ENCODE peak calls at places on chromosomes 12 and 14, in five cellular contexts. M is hepatocyte, O is PC-9, Z is fibroblast of lung, X is right atrium auricular region. W is an unnamed sample.

GRCh38 chr12:89857652-89858274 is 149.1 kb upstream of the ATP2B1 start:
- DNase-seq in O (no peak), M (no peak), Z (no peak), X (no peak), W (no peak)

GRCh38 chr12:15966426-15966825 is 55.3 kb downstream of the DERA start:
- DNase-seq in X (no peak), Z (peak; percentile 77), M (no peak), O (no peak), W (no peak)

GRCh38 chr12:49801141-49802063 is 26.8 kb downstream of the NCKAP5L start:
- DNase-seq in Z (no peak), M (no peak), X (no peak), O (no peak), W (no peak)

GRCh38 chr14:76245097-76245496 is 93.4 kb downstream of the GPATCH2L start:
- DNase-seq in Z (peak; percentile 22), M (no peak), O (peak; percentile 62), X (no peak), W (no peak)

GRCh38 chr12:39586811-39587210 is 32.8 kb downstream of the ABCD2 start:
- DNase-seq in O (no peak), M (peak; percentile 3), Z (no peak), X (no peak), W (no peak)

GRCh38 chr12:8887285-8887715 is 27.0 kb upstream of the PHC1 start:
- DNase-seq in Z (peak; percentile 30), O (no peak), X (no peak), M (no peak), W (no peak)

GRCh38 chr12:108856428-108857157 is 790 bp downstream of the SSH1 start:
- DNase-seq in M (peak; percentile 76), Z (peak; percentile 89), X (peak; percentile 93), O (peak; percentile 55), W (peak; percentile 23)

GRCh38 chr12:5123921-5124320 is 80.2 kb downstream of the KCNA5 start:
- DNase-seq in Z (peak; percentile 72), M (no peak), X (no peak), O (no peak), W (no peak)

GRCh38 chr14:71238835-71239234 is 331.6 kb downstream of the PCNX1 start:
- DNase-seq in Z (no peak), O (no peak), X (no peak), M (no peak), W (no peak)

GRCh38 chr12:120199595-120200306 is 1.2 kb downstream of the RPLP0 start:
- DNase-seq in X (peak; percentile 77), O (peak; percentile 63), Z (peak; percentile 90), M (no peak), W (no peak)

GRCh38 chr12:127711108-127711507 is 555.9 kb upstream of the TMEM132C start:
- DNase-seq in M (no peak), X (no peak), O (no peak), Z (no peak), W (no peak)
- H3K4me3 ChIP-seq in M (no peak overlapping the region), X (no peak overlapping the region), O (no peak overlapping the region), Z (no peak overlapping the region), W (no peak overlapping the region)

GRCh38 chr14:50055461-50056228 is 60.7 kb downstream of the VCPKMT start:
- DNase-seq in M (no peak), O (no peak), Z (no peak), X (no peak), W (no peak)
- TF ChIP-seq CTCF in M (no peak), O (no peak), Z (no peak), X (no peak), W (no peak)

GRCh38 chr12:1287446-1287975 is 296.5 kb downstream of the ERC1 start:
- DNase-seq in O (no peak), M (no peak), Z (no peak), X (no peak), W (no peak)
- H3K4me3 ChIP-seq in O (no peak overlapping the region), M (no peak overlapping the region), Z (no peak overlapping the region), X (no peak overlapping the region), W (no peak overlapping the region)

DNA sequence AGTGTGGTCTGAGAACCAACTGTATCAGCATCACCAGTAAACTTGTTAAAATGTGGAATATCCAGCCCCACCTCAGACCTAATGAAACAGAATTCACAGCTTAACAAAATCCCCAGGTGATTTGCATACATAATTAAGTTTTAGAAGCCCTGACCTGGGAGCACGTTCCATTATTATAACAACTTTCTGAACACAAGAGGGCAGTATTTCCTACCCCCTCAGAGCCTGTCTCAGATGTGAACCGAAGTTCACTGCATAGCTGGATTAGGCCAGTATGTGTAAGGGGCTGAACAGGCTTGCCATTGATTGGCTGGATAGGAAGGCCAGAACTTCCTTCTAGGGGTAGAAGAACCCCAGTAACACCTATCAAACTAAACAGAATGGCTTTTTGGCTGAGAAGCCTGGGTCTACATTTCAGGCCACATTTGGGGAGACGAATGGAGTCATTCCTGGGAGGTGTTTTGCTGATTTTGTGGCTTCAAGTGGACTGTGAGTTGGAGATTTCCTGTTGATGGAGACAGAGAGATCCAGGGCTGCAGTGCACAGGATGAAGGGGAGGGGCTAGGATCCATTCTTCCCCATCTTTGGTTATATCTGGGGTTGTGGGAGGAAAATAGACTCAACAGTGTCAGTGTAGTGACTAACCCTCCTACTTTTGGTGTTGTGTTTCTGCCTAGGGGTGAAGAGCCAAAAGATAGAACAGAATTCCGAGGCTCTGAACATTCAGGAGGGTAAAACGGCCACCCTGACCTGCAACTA is 94.7 kb upstream of the OR4E1 start:
- DNase-seq in X (no peak), M (peak; percentile 55), O (no peak), Z (no peak), W (no peak)
- TF ChIP-seq CTCF in X (peak; percentile 40), M (peak; percentile 43), O (peak; percentile 59), Z (peak; percentile 35), W (peak; percentile 73)

DNA sequence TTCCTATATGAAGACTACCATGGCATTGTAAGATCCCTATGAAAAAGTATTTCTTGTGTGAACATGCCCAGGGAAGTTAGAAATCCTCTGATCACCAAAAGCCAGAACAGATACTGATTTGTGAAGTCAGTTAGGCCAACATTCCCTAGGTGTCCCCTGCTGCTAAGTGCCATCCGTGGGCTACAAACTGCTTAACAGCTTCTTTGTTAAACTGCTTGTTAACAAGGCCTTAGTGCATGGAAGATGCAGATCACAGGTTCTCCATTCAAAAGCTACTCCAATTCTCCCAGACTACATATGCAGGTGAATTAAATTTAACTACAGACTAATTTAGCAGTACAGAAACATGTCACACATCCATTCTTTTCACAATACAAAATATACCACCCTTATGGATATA is 108.2 kb downstream of the PRICKLE1 start:
- DNase-seq in O (no peak), X (no peak), M (no peak), Z (no peak), W (no peak)
- H3K4me3 ChIP-seq in O (no peak overlapping the region), X (no peak overlapping the region), M (no peak overlapping the region), Z (no peak overlapping the region), W (no peak overlapping the region)

DNA sequence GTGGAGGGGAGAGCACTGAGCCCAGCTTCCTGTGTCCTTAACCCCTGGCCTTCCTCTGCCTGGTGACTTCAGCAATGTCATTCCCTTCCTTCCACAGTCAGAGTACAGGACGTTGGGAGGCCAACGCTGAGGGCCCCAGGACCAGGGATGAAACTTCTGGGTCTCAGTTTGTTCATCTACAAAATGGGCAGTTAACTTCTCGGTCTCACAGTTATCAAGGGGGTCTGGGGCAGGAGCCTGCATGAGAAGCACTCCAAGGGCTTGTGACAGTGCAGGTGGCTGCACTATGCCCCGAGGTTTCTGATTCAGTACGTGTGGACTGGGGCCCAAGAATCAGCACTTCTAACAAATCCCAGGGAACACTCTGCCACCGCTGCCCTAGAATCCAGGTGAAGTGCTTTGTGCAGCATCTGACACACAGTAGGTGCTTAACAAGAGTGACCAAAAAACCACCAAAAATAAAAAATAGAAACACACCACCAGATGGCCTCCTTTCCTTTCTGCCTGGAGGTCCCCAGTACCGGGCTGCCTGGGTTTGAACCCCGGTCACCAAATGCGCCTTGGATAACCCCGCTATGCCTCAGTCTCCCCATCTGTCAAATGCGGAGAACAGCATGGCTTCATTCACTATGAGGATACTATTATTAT is 80.4 kb downstream of the RFLNA start:
- DNase-seq in Z (no peak), X (no peak), O (no peak), M (no peak), W (no peak)
- TF ChIP-seq CTCF in Z (no peak), X (peak; percentile 11), O (peak; percentile 25), M (peak; percentile 7), W (no peak)

DNA sequence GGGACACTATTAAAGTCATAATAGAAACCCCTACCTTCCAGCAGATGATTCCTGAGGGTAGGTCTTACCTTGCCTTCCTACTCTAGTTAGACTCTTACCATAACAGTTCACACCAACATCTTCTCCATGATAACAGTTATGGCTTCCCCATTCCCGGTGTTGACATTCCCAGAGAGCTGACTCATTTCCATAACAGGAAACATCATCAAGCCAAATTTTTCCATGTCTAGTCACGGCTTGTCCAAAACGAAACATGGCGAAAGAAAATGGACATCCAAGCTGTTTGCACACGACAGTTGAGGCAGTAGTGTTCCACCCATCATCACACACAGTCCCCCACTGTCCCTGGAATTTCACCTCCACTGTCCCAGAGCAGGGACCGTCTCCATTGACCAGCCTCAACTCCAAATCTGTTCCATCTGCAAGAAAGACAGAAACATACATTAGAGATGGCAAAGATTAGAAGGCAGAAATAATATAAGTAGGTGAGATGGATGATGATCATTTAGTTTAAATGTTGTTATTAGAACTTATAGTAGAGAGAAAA is 10.6 kb downstream of the CD163L1 start:
- DNase-seq in X (no peak), M (no peak), O (no peak), Z (peak; percentile 74), W (no peak)
- H3K4me3 ChIP-seq in X (no peak overlapping the region), M (no peak overlapping the region), O (no peak overlapping the region), Z (no peak overlapping the region), W (no peak overlapping the region)

GRCh38 chr14:92923744-92924103 is 774 bp downstream of the CHGA start:
- DNase-seq in O (no peak), M (no peak), X (no peak), Z (no peak), W (no peak)
- TF ChIP-seq CTCF in O (no peak), M (no peak), X (no peak), Z (no peak), W (no peak)

W was measured in LNCaP clone FGC.